ENCODE peak calls at places on chromosomes 13 and 19, in five cellular contexts. One of them, this sample, is unnamed.

GRCh38 chr19:35156673-35157014 is 2.1 kb downstream of the FXYD5 start:
- DNase-seq in neuronal stem cell: no peak
- DNase-seq in ascending aorta: no peak
- DNase-seq in pancreas: no peak
- DNase-seq in CD8-positive, alpha-beta T cell: no peak
- DNase-seq in this sample: no peak

GRCh38 chr13:100434010-100434763 is 154.4 kb downstream of the GGACT start:
- DNase-seq in pancreas: no peak
- DNase-seq in ascending aorta: no peak
- DNase-seq in neuronal stem cell: no peak
- DNase-seq in CD8-positive, alpha-beta T cell: no peak
- DNase-seq in this sample: no peak

GRCh38 chr13:111572956-111573355 is 252.5 kb downstream of the TEX29 start:
- DNase-seq in CD8-positive, alpha-beta T cell: no peak
- DNase-seq in ascending aorta: no peak
- DNase-seq in pancreas: peak; percentile 78
- DNase-seq in neuronal stem cell: no peak
- DNase-seq in this sample: no peak

GRCh38 chr19:53422551-53422950 is 9.2 kb upstream of the ZNF761 start:
- DNase-seq in pancreas: no peak
- DNase-seq in ascending aorta: no peak
- DNase-seq in neuronal stem cell: no peak
- DNase-seq in CD8-positive, alpha-beta T cell: no peak
- DNase-seq in this sample: no peak

GRCh38 chr13:110425444-110425780 is 118.3 kb downstream of the COL4A2 start:
- DNase-seq in CD8-positive, alpha-beta T cell: no peak
- DNase-seq in neuronal stem cell: no peak
- DNase-seq in pancreas: no peak
- DNase-seq in ascending aorta: no peak
- DNase-seq in this sample: no peak

GRCh38 chr19:35661995-35662340 is 4.3 kb upstream of the UPK1A start:
- DNase-seq in ascending aorta: no peak
- DNase-seq in pancreas: no peak
- DNase-seq in CD8-positive, alpha-beta T cell: no peak
- DNase-seq in neuronal stem cell: no peak
- DNase-seq in this sample: no peak

GRCh38 chr13:112065867-112066623 is 904 bp upstream of the SOX1 start:
- DNase-seq in CD8-positive, alpha-beta T cell: no peak
- DNase-seq in ascending aorta: no peak
- DNase-seq in pancreas: no peak
- DNase-seq in neuronal stem cell: no peak
- DNase-seq in this sample: no peak

GRCh38 chr13:112724788-112725345 is 35.0 kb downstream of the ATP11A start:
- DNase-seq in neuronal stem cell: no peak
- DNase-seq in CD8-positive, alpha-beta T cell: no peak
- DNase-seq in ascending aorta: no peak
- DNase-seq in pancreas: no peak
- DNase-seq in this sample: no peak

GRCh38 chr13:72495681-72496080 is 231.7 kb downstream of the MZT1 start:
- DNase-seq in neuronal stem cell: no peak
- DNase-seq in pancreas: no peak
- DNase-seq in ascending aorta: no peak
- DNase-seq in CD8-positive, alpha-beta T cell: no peak
- DNase-seq in this sample: no peak

GRCh38 chr13:43245374-43245964 is 222.1 kb downstream of the DNAJC15 start:
- DNase-seq in ascending aorta: no peak
- DNase-seq in neuronal stem cell: no peak
- DNase-seq in pancreas: no peak
- DNase-seq in CD8-positive, alpha-beta T cell: no peak
- DNase-seq in this sample: no peak

GRCh38 chr13:74040200-74040599 is 94.0 kb downstream of the KLF12 start:
- DNase-seq in pancreas: no peak
- DNase-seq in CD8-positive, alpha-beta T cell: no peak
- DNase-seq in neuronal stem cell: peak; percentile 48
- DNase-seq in ascending aorta: no peak
- DNase-seq in this sample: peak; percentile 43

GRCh38 chr19:16627194-16627927 is 643 bp downstream of the MED26 start:
- DNase-seq in neuronal stem cell: peak; percentile 17
- DNase-seq in ascending aorta: no peak
- DNase-seq in CD8-positive, alpha-beta T cell: no peak
- DNase-seq in pancreas: peak; percentile 28
- DNase-seq in this sample: peak; percentile 78

GRCh38 chr13:99367663-99368448 is 60.7 kb upstream of the GPR183 start:
- DNase-seq in neuronal stem cell: no peak
- DNase-seq in CD8-positive, alpha-beta T cell: no peak
- DNase-seq in pancreas: no peak
- DNase-seq in ascending aorta: no peak
- DNase-seq in this sample: no peak

GRCh38 chr19:31553112-31553843 is 204.0 kb upstream of the TSHZ3 start:
- DNase-seq in CD8-positive, alpha-beta T cell: no peak
- DNase-seq in neuronal stem cell: no peak
- DNase-seq in ascending aorta: no peak
- DNase-seq in pancreas: no peak
- DNase-seq in this sample: no peak

GRCh38 chr19:10928563-10929401 is at the start of the genes TIMM29 and YIPF2:
- DNase-seq in pancreas: peak; percentile 99
- DNase-seq in ascending aorta: peak; percentile 93
- DNase-seq in neuronal stem cell: peak; percentile 98
- DNase-seq in CD8-positive, alpha-beta T cell: peak; percentile 86
- DNase-seq in this sample: peak; percentile 98

GRCh38 chr13:102580552-102581169 is 16.1 kb upstream of the TPP2 start:
- DNase-seq in neuronal stem cell: peak; percentile 65
- DNase-seq in CD8-positive, alpha-beta T cell: no peak
- DNase-seq in ascending aorta: no peak
- DNase-seq in pancreas: no peak
- DNase-seq in this sample: no peak

GRCh38 chr19:6238643-6239281 is 41.0 kb downstream of the MLLT1 start:
- DNase-seq in pancreas: no peak
- DNase-seq in ascending aorta: no peak
- DNase-seq in neuronal stem cell: no peak
- DNase-seq in CD8-positive, alpha-beta T cell: no peak
- DNase-seq in this sample: peak; percentile 93

GRCh38 chr19:2188708-2189385 is 25.1 kb downstream of the DOT1L start:
- DNase-seq in ascending aorta: no peak
- DNase-seq in pancreas: no peak
- DNase-seq in neuronal stem cell: no peak
- DNase-seq in CD8-positive, alpha-beta T cell: no peak
- DNase-seq in this sample: no peak

GRCh38 chr19:53659292-53659691 is 27.5 kb downstream of the DPRX start:
- DNase-seq in neuronal stem cell: no peak
- DNase-seq in CD8-positive, alpha-beta T cell: no peak
- DNase-seq in pancreas: no peak
- DNase-seq in ascending aorta: no peak
- DNase-seq in this sample: no peak

GRCh38 chr19:24086974-24087595 is at the start of gene ZNF254:
- DNase-seq in pancreas: peak; percentile 85
- DNase-seq in CD8-positive, alpha-beta T cell: peak; percentile 60
- DNase-seq in neuronal stem cell: peak; percentile 94
- DNase-seq in ascending aorta: peak; percentile 80
- DNase-seq in this sample: peak; percentile 96

GRCh38 chr19:14416743-14417214 is 2.4 kb downstream of the DDX39A start:
- DNase-seq in neuronal stem cell: no peak
- DNase-seq in pancreas: no peak
- DNase-seq in CD8-positive, alpha-beta T cell: no peak
- DNase-seq in ascending aorta: no peak
- DNase-seq in this sample: no peak

GRCh38 chr13:113990321-113990837 is 16.5 kb upstream of the C13orf46 start:
- DNase-seq in neuronal stem cell: no peak
- DNase-seq in CD8-positive, alpha-beta T cell: no peak
- DNase-seq in ascending aorta: no peak
- DNase-seq in pancreas: no peak
- DNase-seq in this sample: no peak

DNA sequence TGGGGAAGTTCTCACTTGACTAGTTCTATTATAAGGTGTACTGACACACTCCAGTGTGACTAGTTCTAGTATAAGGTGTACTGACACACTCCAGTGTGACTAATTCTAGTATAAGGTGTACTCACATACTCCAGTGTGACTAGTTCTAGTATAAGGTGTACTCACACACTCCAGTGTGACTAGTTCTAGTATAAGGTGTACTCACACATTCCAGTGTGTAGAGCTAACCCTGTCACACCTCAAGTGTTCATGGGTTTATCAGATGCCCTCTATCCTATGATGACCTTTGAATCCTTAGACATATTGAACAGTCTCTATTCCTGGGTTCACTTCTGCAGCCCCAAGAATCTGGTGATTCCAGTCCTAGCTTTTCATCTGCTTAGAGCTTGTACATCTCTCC is 54.6 kb upstream of the MYO16 start:
- DNase-seq in pancreas: no peak
- DNase-seq in ascending aorta: no peak
- DNase-seq in CD8-positive, alpha-beta T cell: no peak
- DNase-seq in neuronal stem cell: no peak
- DNase-seq in this sample: no peak
- H3K27ac ChIP-seq in pancreas: no peak overlapping the region
- H3K27ac ChIP-seq in ascending aorta: no peak overlapping the region
- H3K27ac ChIP-seq in CD8-positive, alpha-beta T cell: no peak overlapping the region
- H3K27ac ChIP-seq in neuronal stem cell: no peak overlapping the region
- H3K27ac ChIP-seq in this sample: no peak overlapping the region

GRCh38 chr19:46404884-46405658 is 8.3 kb downstream of the CCDC8 start:
- DNase-seq in pancreas: peak; percentile 35
- DNase-seq in CD8-positive, alpha-beta T cell: no peak
- DNase-seq in ascending aorta: no peak
- DNase-seq in neuronal stem cell: no peak
- DNase-seq in this sample: peak; percentile 75
- H3K4me3 ChIP-seq in pancreas: peak overlapping the region; percentile 47
- H3K4me3 ChIP-seq in CD8-positive, alpha-beta T cell: peak overlapping the region; percentile 37
- H3K4me3 ChIP-seq in ascending aorta: peak overlapping the region; percentile 46
- H3K4me3 ChIP-seq in neuronal stem cell: no peak overlapping the region
- H3K4me3 ChIP-seq in this sample: peak overlapping the region; percentile 24

GRCh38 chr13:40189885-40190655 is 476.4 kb downstream of the FOXO1 start:
- DNase-seq in CD8-positive, alpha-beta T cell: no peak
- DNase-seq in neuronal stem cell: peak; percentile 59
- DNase-seq in pancreas: no peak
- DNase-seq in ascending aorta: no peak
- DNase-seq in this sample: peak; percentile 67

GRCh38 chr13:40190656-40191100 is 475.8 kb downstream of the FOXO1 start:
- DNase-seq in pancreas: no peak
- DNase-seq in neuronal stem cell: peak; percentile 57
- DNase-seq in CD8-positive, alpha-beta T cell: peak; percentile 36
- DNase-seq in ascending aorta: peak; percentile 37
- DNase-seq in this sample: peak; percentile 75

GRCh38 chr13:40192516-40193257 is 473.8 kb downstream of the FOXO1 start:
- DNase-seq in CD8-positive, alpha-beta T cell: no peak
- DNase-seq in neuronal stem cell: no peak
- DNase-seq in ascending aorta: no peak
- DNase-seq in pancreas: no peak
- DNase-seq in this sample: peak; percentile 59

GRCh38 chr13:40189426-40189825 is 477.0 kb downstream of the FOXO1 start:
- DNase-seq in pancreas: no peak
- DNase-seq in ascending aorta: no peak
- DNase-seq in CD8-positive, alpha-beta T cell: no peak
- DNase-seq in neuronal stem cell: no peak
- DNase-seq in this sample: no peak

GRCh38 chr13:40191186-40191980 is 475.1 kb downstream of the FOXO1 start:
- DNase-seq in CD8-positive, alpha-beta T cell: no peak
- DNase-seq in neuronal stem cell: no peak
- DNase-seq in pancreas: no peak
- DNase-seq in ascending aorta: no peak
- DNase-seq in this sample: no peak
- H3K27ac ChIP-seq in CD8-positive, alpha-beta T cell: peak overlapping the region; percentile 24
- H3K27ac ChIP-seq in neuronal stem cell: peak overlapping the region; percentile 93
- H3K27ac ChIP-seq in pancreas: peak overlapping the region; percentile 4
- H3K27ac ChIP-seq in ascending aorta: peak overlapping the region; percentile 96
- H3K27ac ChIP-seq in this sample: peak overlapping the region; percentile 64

DNA sequence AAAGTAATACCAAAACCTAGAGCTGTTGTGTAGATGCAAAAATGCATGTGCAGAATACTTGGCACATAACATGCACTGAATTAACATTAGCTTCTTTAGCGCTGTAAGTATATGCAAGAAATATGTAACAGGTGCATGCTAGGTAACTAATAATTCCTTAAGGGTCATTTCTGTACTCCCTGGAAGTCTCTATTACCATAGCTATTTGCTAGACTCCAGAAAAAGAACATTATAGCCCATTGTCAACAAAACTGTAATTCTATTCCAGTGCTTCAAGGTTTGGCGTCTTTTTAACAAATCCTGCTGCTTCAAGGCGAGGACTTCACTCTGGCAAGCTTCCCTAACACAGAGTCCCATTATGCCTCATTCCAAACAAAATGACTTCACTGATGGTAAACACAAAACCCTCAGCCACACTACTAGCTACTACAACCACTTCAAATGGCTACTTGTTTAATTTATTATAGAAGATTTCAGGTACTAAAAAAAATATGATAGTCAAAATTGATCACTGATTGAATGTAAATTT is 32.7 kb downstream of the ELF1 start:
- DNase-seq in ascending aorta: no peak
- DNase-seq in neuronal stem cell: no peak
- DNase-seq in pancreas: no peak
- DNase-seq in CD8-positive, alpha-beta T cell: no peak
- DNase-seq in this sample: no peak
- H3K4me3 ChIP-seq in ascending aorta: peak overlapping the region; percentile 11
- H3K4me3 ChIP-seq in neuronal stem cell: no peak overlapping the region
- H3K4me3 ChIP-seq in pancreas: no peak overlapping the region
- H3K4me3 ChIP-seq in CD8-positive, alpha-beta T cell: no peak overlapping the region
- H3K4me3 ChIP-seq in this sample: no peak overlapping the region

GRCh38 chr19:3808420-3809143 is 22.4 kb upstream of the MATK start:
- DNase-seq in ascending aorta: no peak
- DNase-seq in pancreas: no peak
- DNase-seq in neuronal stem cell: no peak
- DNase-seq in CD8-positive, alpha-beta T cell: no peak
- DNase-seq in this sample: no peak
- H3K27ac ChIP-seq in ascending aorta: no peak overlapping the region
- H3K27ac ChIP-seq in pancreas: no peak overlapping the region
- H3K27ac ChIP-seq in neuronal stem cell: no peak overlapping the region
- H3K27ac ChIP-seq in CD8-positive, alpha-beta T cell: no peak overlapping the region
- H3K27ac ChIP-seq in this sample: no peak overlapping the region

DNA sequence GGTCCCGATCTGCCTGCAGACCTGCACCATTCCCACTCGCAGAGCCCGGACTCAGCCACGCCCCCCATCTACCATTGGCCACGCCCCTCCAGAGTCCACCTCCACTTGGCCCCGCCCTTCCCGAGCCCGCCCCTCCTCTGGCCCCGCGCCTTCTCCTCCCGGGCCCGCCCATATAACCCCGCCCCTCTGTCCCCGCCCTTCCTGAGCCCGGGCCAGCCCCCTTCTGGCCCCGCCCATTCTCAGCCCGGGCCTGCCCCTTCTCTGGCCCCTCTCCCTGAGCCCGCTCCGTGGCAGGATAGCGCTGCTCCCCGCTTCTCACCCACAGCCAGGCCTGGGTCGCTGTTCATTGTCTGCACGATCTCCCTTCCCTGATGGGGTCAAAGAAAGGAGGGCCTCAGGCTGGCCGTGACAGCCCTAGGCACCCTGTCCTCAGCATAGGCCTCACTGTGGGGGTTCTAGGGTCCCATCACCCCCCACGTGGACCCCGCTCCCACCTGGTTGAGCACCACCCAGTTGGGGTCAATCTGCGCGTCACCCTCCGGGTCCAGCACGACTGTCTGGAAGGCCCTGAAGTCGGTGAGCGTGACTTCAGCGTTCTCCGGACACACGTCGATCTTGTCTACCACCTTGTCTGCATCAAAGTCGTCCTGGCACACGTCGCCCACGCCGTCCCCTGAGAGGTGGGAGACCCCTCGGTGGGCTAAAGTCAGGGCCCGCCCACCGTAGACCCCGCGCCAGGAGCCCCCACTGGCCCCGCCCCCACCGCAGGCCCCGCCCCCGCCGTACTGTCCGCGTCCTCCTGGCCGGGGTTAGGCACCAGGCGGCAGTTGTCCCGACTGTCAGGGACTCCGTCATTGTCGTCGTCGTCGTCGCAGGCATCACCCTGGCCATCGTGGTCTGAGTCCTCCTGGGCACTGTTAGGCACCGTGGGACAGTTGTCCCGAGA is 5.7 kb downstream of the COMP start:
- DNase-seq in CD8-positive, alpha-beta T cell: peak; percentile 34
- DNase-seq in neuronal stem cell: peak; percentile 81
- DNase-seq in pancreas: peak; percentile 62
- DNase-seq in ascending aorta: no peak
- DNase-seq in this sample: peak; percentile 89
- H3K4me3 ChIP-seq in CD8-positive, alpha-beta T cell: no peak overlapping the region
- H3K4me3 ChIP-seq in neuronal stem cell: no peak overlapping the region
- H3K4me3 ChIP-seq in pancreas: peak overlapping the region; percentile 29
- H3K4me3 ChIP-seq in ascending aorta: no peak overlapping the region
- H3K4me3 ChIP-seq in this sample: no peak overlapping the region